ENCODE peak calls at places on chromosome 9, in six cellular contexts. Y, S, C, H, I and D are unnamed samples.

GRCh38 chr9:96501981-96502833 is 52.2 kb downstream of the HABP4 start:
- DNase-seq in Y (no peak), S (no peak), C (no peak), I (no peak), H (no peak), D (no peak)

GRCh38 chr9:110173322-110173642 is 34.7 kb downstream of the C9orf152 start:
- DNase-seq in C (no peak), H (no peak), I (no peak), S (no peak), Y (no peak), D (no peak)

GRCh38 chr9:1619915-1620705 is 395.0 kb upstream of the SMARCA2 start:
- DNase-seq in I (peak; percentile 39), S (no peak), C (no peak), H (no peak), Y (peak; percentile 7), D (no peak)

GRCh38 chr9:106619211-106619610 is 243.8 kb upstream of the ZNF462 start:
- DNase-seq in S (no peak), H (no peak), I (no peak), Y (peak; percentile 78), C (no peak), D (no peak)

GRCh38 chr9:111411266-111411665 is 72.9 kb downstream of the ECPAS start:
- DNase-seq in Y (no peak), C (no peak), I (no peak), H (no peak), S (no peak), D (no peak)

GRCh38 chr9:134188421-134189166 is 24.2 kb upstream of the RNU6ATAC start:
- DNase-seq in S (no peak), C (no peak), I (no peak), H (no peak), Y (no peak), D (no peak)

GRCh38 chr9:131037336-131038255 is 28.6 kb downstream of the LAMC3 start:
- DNase-seq in H (no peak), S (no peak), C (peak; percentile 27), Y (no peak), I (no peak), D (no peak)

GRCh38 chr9:105475302-105475701 is 27.5 kb downstream of the FSD1L start:
- DNase-seq in H (no peak), I (peak; percentile 65), C (peak; percentile 37), Y (peak; percentile 47), S (no peak), D (no peak)

GRCh38 chr9:123998970-123999621 is 12.5 kb upstream of the LHX2 start:
- DNase-seq in S (no peak), I (peak; percentile 41), H (no peak), Y (no peak), C (peak; percentile 55), D (no peak)
- H3K27me3 ChIP-seq in S (peaks cover 49% of the 10 kb centered on the region), I (peaks cover 59% of the 10 kb centered on the region), H (peaks cover 4% of the 10 kb centered on the region), Y (peaks cover 66% of the 10 kb centered on the region), C (peaks cover 92% of the 10 kb centered on the region), D (peaks cover 32% of the 10 kb centered on the region)

DNA sequence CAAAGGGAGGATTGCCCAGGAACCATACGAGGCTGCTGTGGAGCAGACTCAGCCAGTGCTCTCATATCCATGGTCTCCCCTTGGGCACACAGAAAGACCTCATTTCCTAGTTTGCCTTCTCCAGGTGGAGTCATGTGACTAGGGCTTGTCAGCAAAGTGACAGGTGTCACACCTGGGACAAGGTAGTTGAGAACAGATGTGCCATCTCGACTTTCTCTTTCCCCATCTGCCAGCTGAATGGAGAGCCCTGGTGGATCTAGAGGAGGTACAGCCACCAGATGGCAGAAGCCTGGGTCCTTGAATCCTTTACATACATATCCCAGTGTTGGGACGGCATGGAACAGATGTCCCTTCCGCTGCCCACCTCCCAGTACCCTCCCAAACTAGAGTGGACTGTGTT is 42.9 kb upstream of the ALDOB start:
- DNase-seq in I (no peak), S (no peak), H (no peak), Y (no peak), C (no peak), D (no peak)
- H3K27ac ChIP-seq in I (no peak overlapping the region), S (no peak overlapping the region), H (no peak overlapping the region), Y (no peak overlapping the region), C (no peak overlapping the region), D (no peak overlapping the region)

DNA sequence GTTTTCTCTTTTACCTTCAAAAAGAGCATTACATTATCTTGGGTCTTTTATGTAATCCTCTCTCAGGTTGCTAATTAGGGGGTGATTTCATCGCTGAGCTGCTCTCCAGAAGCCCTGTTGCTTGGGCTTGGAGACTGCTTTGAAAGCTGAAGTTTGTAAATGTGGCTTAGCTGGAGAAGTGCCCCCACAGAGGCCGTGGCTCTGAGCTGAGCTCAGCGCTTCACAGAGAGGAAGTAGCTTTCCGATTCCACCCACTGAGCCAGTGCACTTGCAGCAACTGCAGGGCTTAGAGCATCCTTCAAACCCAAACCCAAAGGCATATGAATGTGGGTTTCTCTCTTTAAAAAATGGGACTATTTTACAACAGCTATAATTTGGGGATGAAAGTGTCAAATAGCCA is 13.7 kb upstream of the NXNL2 start:
- DNase-seq in S (no peak), H (no peak), Y (no peak), I (no peak), C (no peak), D (no peak)
- H3K27me3 ChIP-seq in S (peaks cover 3% of the 10 kb centered on the region), H (no peaks in the 10 kb centered on the region), Y (no peaks in the 10 kb centered on the region), I (no peaks in the 10 kb centered on the region), C (no peaks in the 10 kb centered on the region), D (no peaks in the 10 kb centered on the region)

GRCh38 chr9:94907246-94907936 is 180.9 kb downstream of the AOPEP start:
- DNase-seq in Y (no peak), H (no peak), C (no peak), I (no peak), S (no peak), D (no peak)
- H3K27ac ChIP-seq in Y (no peak overlapping the region), H (no peak overlapping the region), C (no peak overlapping the region), I (no peak overlapping the region), S (no peak overlapping the region), D (no peak overlapping the region)

GRCh38 chr9:81459591-81459990 is 229.8 kb downstream of the TLE1 start:
- DNase-seq in C (no peak), Y (no peak), S (no peak), I (no peak), H (no peak), D (no peak)
- H3K27me3 ChIP-seq in C (no peaks in the 10 kb centered on the region), Y (no peaks in the 10 kb centered on the region), S (no peaks in the 10 kb centered on the region), I (no peaks in the 10 kb centered on the region), H (no peaks in the 10 kb centered on the region), D (no peaks in the 10 kb centered on the region)